ENCODE peak calls at places on chromosomes 16 and 17, in four cellular contexts. One of them, this sample, is unnamed.

GRCh38 chr17:64357191-64357981 is 33.3 kb downstream of the PECAM1 start:
- DNase-seq in AG08395: peak; percentile 96
- DNase-seq in WERI-Rb-1: peak; percentile 86
- DNase-seq in A549: no peak
- DNase-seq in this sample: peak; percentile 100

GRCh38 chr16:11700264-11701029 is 32.2 kb downstream of the SNN start:
- DNase-seq in WERI-Rb-1: no peak
- DNase-seq in A549: no peak
- DNase-seq in AG08395: no peak
- DNase-seq in this sample: no peak

GRCh38 chr16:13332713-13333255 is 431.4 kb downstream of the SHISA9 start:
- DNase-seq in AG08395: no peak
- DNase-seq in WERI-Rb-1: no peak
- DNase-seq in A549: no peak
- DNase-seq in this sample: no peak

GRCh38 chr17:59331929-59332889 is 754 bp downstream of the YPEL2 start:
- DNase-seq in AG08395: peak; percentile 45
- DNase-seq in WERI-Rb-1: no peak
- DNase-seq in A549: no peak
- DNase-seq in this sample: no peak

GRCh38 chr16:65727534-65728137 is 605.8 kb upstream of the CDH11 start:
- DNase-seq in AG08395: no peak
- DNase-seq in A549: no peak
- DNase-seq in WERI-Rb-1: no peak
- DNase-seq in this sample: peak; percentile 28

GRCh38 chr17:63809970-63810369 is 17.3 kb upstream of the PSMC5 start:
- DNase-seq in AG08395: no peak
- DNase-seq in WERI-Rb-1: no peak
- DNase-seq in A549: no peak
- DNase-seq in this sample: no peak

GRCh38 chr17:82356845-82357355 is 2.1 kb upstream of the TEX19 start:
- DNase-seq in A549: no peak
- DNase-seq in WERI-Rb-1: peak; percentile 89
- DNase-seq in AG08395: no peak
- DNase-seq in this sample: no peak

GRCh38 chr17:9217151-9218067 is 196.1 kb downstream of the NTN1 start:
- DNase-seq in A549: no peak
- DNase-seq in AG08395: peak; percentile 77
- DNase-seq in WERI-Rb-1: no peak
- DNase-seq in this sample: peak; percentile 48

GRCh38 chr16:76946879-76947278 is 244.1 kb upstream of the MON1B start:
- DNase-seq in A549: peak; percentile 84
- DNase-seq in AG08395: peak; percentile 48
- DNase-seq in WERI-Rb-1: no peak
- DNase-seq in this sample: peak; percentile 96

GRCh38 chr17:44122825-44123355 is 551 bp downstream of the HDAC5 start:
- DNase-seq in A549: no peak
- DNase-seq in AG08395: no peak
- DNase-seq in WERI-Rb-1: no peak
- DNase-seq in this sample: no peak

GRCh38 chr16:23597003-23597756 is 1.1 kb upstream of the NDUFAB1 start:
- DNase-seq in A549: peak; percentile 23
- DNase-seq in WERI-Rb-1: peak; percentile 83
- DNase-seq in AG08395: no peak
- DNase-seq in this sample: peak; percentile 60

GRCh38 chr16:11232852-11233726 is 22.9 kb downstream of the SOCS1 start:
- DNase-seq in AG08395: no peak
- DNase-seq in WERI-Rb-1: no peak
- DNase-seq in A549: no peak
- DNase-seq in this sample: no peak

GRCh38 chr16:4488486-4488967 is 12.3 kb downstream of the HMOX2 start:
- DNase-seq in A549: no peak
- DNase-seq in AG08395: no peak
- DNase-seq in WERI-Rb-1: no peak
- DNase-seq in this sample: no peak

GRCh38 chr17:49554694-49555494 is 20.8 kb upstream of the NXPH3 start:
- DNase-seq in AG08395: no peak
- DNase-seq in A549: no peak
- DNase-seq in WERI-Rb-1: no peak
- DNase-seq in this sample: no peak

GRCh38 chr16:10895053-10895946 is 18.3 kb downstream of the CIITA start:
- DNase-seq in A549: peak; percentile 29
- DNase-seq in AG08395: peak; percentile 79
- DNase-seq in WERI-Rb-1: no peak
- DNase-seq in this sample: peak; percentile 32

GRCh38 chr16:27771201-27771910 is 221.4 kb downstream of the KATNIP start:
- DNase-seq in WERI-Rb-1: no peak
- DNase-seq in A549: no peak
- DNase-seq in AG08395: no peak
- DNase-seq in this sample: peak; percentile 54

GRCh38 chr16:85376292-85377095 is 236.6 kb upstream of the GSE1 start:
- DNase-seq in WERI-Rb-1: no peak
- DNase-seq in A549: no peak
- DNase-seq in AG08395: peak; percentile 38
- DNase-seq in this sample: no peak

GRCh38 chr16:2910441-2910840 is 1.3 kb upstream of the FLYWCH1 start:
- DNase-seq in AG08395: no peak
- DNase-seq in A549: no peak
- DNase-seq in WERI-Rb-1: no peak
- DNase-seq in this sample: no peak

GRCh38 chr17:4806420-4806769 is 557 bp upstream of the PLD2 start:
- DNase-seq in WERI-Rb-1: no peak
- DNase-seq in AG08395: no peak
- DNase-seq in A549: no peak
- DNase-seq in this sample: peak; percentile 12

GRCh38 chr16:58733671-58734458 is at the start of gene GOT2:
- DNase-seq in AG08395: peak; percentile 90
- DNase-seq in A549: peak; percentile 85
- DNase-seq in WERI-Rb-1: peak; percentile 86
- DNase-seq in this sample: peak; percentile 84

GRCh38 chr16:8929086-8929748 is 34.5 kb downstream of the USP7 start:
- DNase-seq in WERI-Rb-1: no peak
- DNase-seq in AG08395: no peak
- DNase-seq in A549: no peak
- DNase-seq in this sample: no peak

GRCh38 chr17:8212312-8213180 is 2.2 kb upstream of the AURKB start:
- DNase-seq in AG08395: no peak
- DNase-seq in A549: no peak
- DNase-seq in WERI-Rb-1: no peak
- DNase-seq in this sample: no peak

GRCh38 chr16:12119562-12119961 is 143.0 kb downstream of the SNX29 start:
- DNase-seq in WERI-Rb-1: no peak
- DNase-seq in AG08395: peak; percentile 35
- DNase-seq in A549: no peak
- DNase-seq in this sample: peak; percentile 47

GRCh38 chr17:52170963-52171572 is 12.6 kb upstream of the CA10 start:
- DNase-seq in A549: peak; percentile 10
- DNase-seq in WERI-Rb-1: peak; percentile 73
- DNase-seq in AG08395: no peak
- DNase-seq in this sample: peak; percentile 0

GRCh38 chr16:80731915-80732314 is 72.5 kb downstream of the CDYL2 start:
- DNase-seq in WERI-Rb-1: no peak
- DNase-seq in A549: no peak
- DNase-seq in AG08395: no peak
- DNase-seq in this sample: no peak

GRCh38 chr16:58792188-58792587 is 58.1 kb upstream of the GOT2 start:
- DNase-seq in AG08395: no peak
- DNase-seq in WERI-Rb-1: no peak
- DNase-seq in A549: no peak
- DNase-seq in this sample: no peak

GRCh38 chr17:81278831-81279230 is 16.3 kb downstream of the SLC38A10 start:
- DNase-seq in AG08395: no peak
- DNase-seq in WERI-Rb-1: no peak
- DNase-seq in A549: no peak
- DNase-seq in this sample: no peak

GRCh38 chr17:5413682-5414081 is 5.8 kb downstream of the NUP88 start:
- DNase-seq in WERI-Rb-1: no peak
- DNase-seq in A549: no peak
- DNase-seq in AG08395: peak; percentile 73
- DNase-seq in this sample: peak; percentile 79

GRCh38 chr16:72203401-72203800 is 31.4 kb upstream of the PMFBP1 start:
- DNase-seq in A549: no peak
- DNase-seq in AG08395: peak; percentile 26
- DNase-seq in WERI-Rb-1: no peak
- DNase-seq in this sample: peak; percentile 78

GRCh38 chr17:57609125-57609877 is 135.8 kb downstream of the CCDC182 start:
- DNase-seq in AG08395: no peak
- DNase-seq in A549: no peak
- DNase-seq in WERI-Rb-1: no peak
- DNase-seq in this sample: no peak

GRCh38 chr16:81668243-81669097 is 110.6 kb upstream of the PLCG2 start:
- DNase-seq in A549: no peak
- DNase-seq in AG08395: no peak
- DNase-seq in WERI-Rb-1: no peak
- DNase-seq in this sample: no peak

GRCh38 chr16:68752602-68753001 is 15.5 kb downstream of the CDH1 start:
- DNase-seq in WERI-Rb-1: no peak
- DNase-seq in AG08395: no peak
- DNase-seq in A549: no peak
- DNase-seq in this sample: no peak

GRCh38 chr16:23505942-23506605 is 4.2 kb downstream of the GGA2 start:
- DNase-seq in A549: no peak
- DNase-seq in AG08395: no peak
- DNase-seq in WERI-Rb-1: no peak
- DNase-seq in this sample: no peak

GRCh38 chr17:60135951-60136666 is 13.7 kb upstream of the CA4 start:
- DNase-seq in WERI-Rb-1: peak; percentile 5
- DNase-seq in AG08395: no peak
- DNase-seq in A549: no peak
- DNase-seq in this sample: no peak

GRCh38 chr16:38941-39892 is 14.2 kb downstream of the POLR3K start:
- DNase-seq in A549: no peak
- DNase-seq in AG08395: no peak
- DNase-seq in WERI-Rb-1: no peak
- DNase-seq in this sample: no peak

GRCh38 chr17:70588003-70588402 is 418.7 kb downstream of the KCNJ2 start:
- DNase-seq in A549: no peak
- DNase-seq in AG08395: no peak
- DNase-seq in WERI-Rb-1: no peak
- DNase-seq in this sample: no peak

GRCh38 chr17:79485991-79486390 is 124.9 kb downstream of the RBFOX3 start:
- DNase-seq in AG08395: no peak
- DNase-seq in WERI-Rb-1: no peak
- DNase-seq in A549: no peak
- DNase-seq in this sample: no peak

GRCh38 chr17:77580956-77581355 is 377.5 kb upstream of the TNRC6C start:
- DNase-seq in WERI-Rb-1: no peak
- DNase-seq in AG08395: no peak
- DNase-seq in A549: no peak
- DNase-seq in this sample: no peak